ENCODE peak calls at places on chromosomes 6 and 20, in six cellular contexts. I, S, Y, O, B and U are unnamed samples.

GRCh38 chr20:38951611-38952010 is 10.5 kb upstream of the DHX35 start:
- DNase-seq in I (no peak), S (no peak), Y (no peak), O (no peak), B (no peak), U (no peak)

GRCh38 chr6:26383624-26384417 is 913 bp downstream of the BTN2A2 start:
- DNase-seq in I (peak), S (peak), Y (no peak), O (peak), B (peak), U (no peak)

GRCh38 chr6:157981395-157982296 is at the start of gene SYNJ2:
- DNase-seq in I (peak), S (peak), Y (peak), O (peak), B (peak), U (peak)

GRCh38 chr6:137806914-137807682 is 60.0 kb upstream of the TNFAIP3 start:
- DNase-seq in I (no peak), S (no peak), Y (no peak), O (no peak), B (no peak), U (no peak)

GRCh38 chr6:90222724-90223198 is 73.9 kb downstream of the BACH2 start:
- DNase-seq in I (no peak), S (peak), Y (no peak), O (peak), B (peak), U (no peak)

GRCh38 chr6:42095066-42095465 is 44.7 kb downstream of the TAF8 start:
- DNase-seq in I (no peak), S (no peak), Y (no peak), O (peak), B (no peak), U (no peak)

GRCh38 chr6:32819729-32820128 is 2.9 kb upstream of the HLA-DOB start:
- DNase-seq in I (no peak), S (peak), Y (no peak), O (peak), B (peak), U (no peak)

GRCh38 chr6:51618563-51618962 is 468.9 kb downstream of the PKHD1 start:
- DNase-seq in I (no peak), S (no peak), Y (no peak), O (peak), B (no peak), U (peak)

GRCh38 chr6:20632696-20633095 is 98.4 kb downstream of the CDKAL1 start:
- DNase-seq in I (no peak), S (no peak), Y (no peak), O (no peak), B (no peak), U (no peak)

GRCh38 chr6:1610497-1611321 is 994 bp downstream of the FOXC1 start:
- DNase-seq in I (no peak), S (peak), Y (no peak), O (no peak), B (no peak), U (no peak)

GRCh38 chr6:166423781-166424180 is 41.0 kb upstream of the MPC1 start:
- DNase-seq in I (no peak), S (no peak), Y (no peak), O (no peak), B (no peak), U (no peak)

GRCh38 chr20:36856691-36857635 is 19.0 kb upstream of the TLDC2 start:
- DNase-seq in I (no peak), S (peak), Y (no peak), O (no peak), B (peak), U (no peak)

GRCh38 chr6:53347250-53347920 is 1.4 kb downstream of the ELOVL5 start:
- DNase-seq in I (no peak), S (peak), Y (no peak), O (no peak), B (peak), U (peak)

GRCh38 chr20:48682529-48683385 is 145.0 kb downstream of the PREX1 start:
- DNase-seq in I (peak), S (peak), Y (no peak), O (peak), B (peak), U (peak)

GRCh38 chr6:31718294-31718693 is 3.1 kb downstream of the LY6G6D start:
- DNase-seq in I (peak), S (no peak), Y (no peak), O (peak), B (no peak), U (no peak)

GRCh38 chr20:60056345-60057122 is 98.3 kb downstream of the CDH26 start:
- DNase-seq in I (peak), S (no peak), Y (no peak), O (no peak), B (no peak), U (no peak)

GRCh38 chr20:33859157-33859695 is 48.1 kb downstream of the CHMP4B start:
- DNase-seq in I (no peak), S (no peak), Y (no peak), O (no peak), B (no peak), U (no peak)

GRCh38 chr6:36546664-36546957 is 668 bp downstream of the STK38 start:
- DNase-seq in I (no peak), S (no peak), Y (no peak), O (no peak), B (no peak), U (peak)

GRCh38 chr20:57713505-57713903 is 3.7 kb upstream of the PMEPA1 start:
- DNase-seq in I (no peak), S (no peak), Y (no peak), O (no peak), B (peak), U (no peak)

GRCh38 chr20:25685276-25686080 is 11.2 kb downstream of the ZNF337 start:
- DNase-seq in I (no peak), S (no peak), Y (no peak), O (no peak), B (no peak), U (no peak)

GRCh38 chr6:25340421-25340820 is 61.2 kb downstream of the CARMIL1 start:
- DNase-seq in I (no peak), S (no peak), Y (no peak), O (no peak), B (no peak), U (no peak)

GRCh38 chr6:142635130-142635529 is 309.8 kb downstream of the HIVEP2 start:
- DNase-seq in I (no peak), S (peak), Y (no peak), O (no peak), B (peak), U (no peak)

GRCh38 chr6:147001621-147002020 is 202.6 kb upstream of the STXBP5 start:
- DNase-seq in I (no peak), S (no peak), Y (no peak), O (no peak), B (peak), U (no peak)

GRCh38 chr20:33518071-33518470 is 28.2 kb downstream of the CBFA2T2 start:
- DNase-seq in I (no peak), S (peak), Y (peak), O (peak), B (peak), U (no peak)

GRCh38 chr6:878179-878578 is 185.2 kb upstream of the EXOC2 start:
- DNase-seq in I (no peak), S (no peak), Y (no peak), O (no peak), B (no peak), U (no peak)

DNA sequence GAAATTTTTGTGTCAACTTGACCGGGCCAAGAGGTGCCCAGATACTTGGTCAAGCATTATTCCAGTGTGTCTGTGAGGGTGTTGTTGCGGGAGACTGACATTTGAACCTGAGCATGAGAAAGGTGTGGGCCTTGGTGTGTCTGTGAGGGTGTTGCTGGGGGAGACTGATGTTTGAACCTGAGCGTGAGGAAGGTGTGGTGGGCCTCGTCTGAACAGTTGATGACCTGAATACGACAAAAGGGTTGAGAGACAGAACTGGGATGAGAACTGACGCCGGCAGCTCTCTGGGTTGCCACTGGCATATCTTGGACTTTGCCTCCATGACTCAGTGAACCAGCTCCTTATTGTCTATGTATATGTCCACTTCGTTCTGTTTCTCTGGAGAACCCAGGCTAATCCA is 240.5 kb downstream of the ERMARD start:
- DNase-seq in I (peak), S (no peak), Y (no peak), O (no peak), B (no peak), U (no peak)
- H3K23ac ChIP-seq in I (no peak), S (no peak), Y (no peak), O (no peak), B (no peak), U (no peak)

GRCh38 chr20:40990542-40991120 is 38.0 kb upstream of the TOP1 start:
- DNase-seq in I (peak), S (peak), Y (peak), O (peak), B (peak), U (peak)
- H3K23ac ChIP-seq in I (no peak), S (peak), Y (no peak), O (no peak), B (no peak), U (no peak)

DNA sequence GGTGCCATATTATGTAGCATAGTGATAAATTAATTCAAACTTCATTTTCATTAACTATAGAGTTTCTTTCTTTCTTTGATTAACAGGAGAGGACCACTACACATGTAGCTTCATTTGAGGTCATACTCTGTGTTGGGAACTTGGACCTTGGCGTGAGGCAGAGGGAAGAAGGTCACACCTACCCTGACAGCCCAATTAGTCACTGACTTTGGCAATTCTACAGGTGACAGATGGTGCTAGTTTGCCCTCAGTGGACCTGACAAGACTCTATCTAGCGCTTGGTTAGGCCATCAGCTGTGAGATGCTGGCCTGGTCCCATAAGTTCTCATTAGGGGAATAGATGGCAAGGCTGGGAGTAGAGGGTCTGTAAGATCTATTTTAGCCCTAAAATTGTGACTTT is 14.2 kb downstream of the SLX4IP start:
- DNase-seq in I (no peak), S (no peak), Y (no peak), O (no peak), B (no peak), U (no peak)
- H3K23ac ChIP-seq in I (no peak), S (peak), Y (no peak), O (no peak), B (no peak), U (no peak)

DNA sequence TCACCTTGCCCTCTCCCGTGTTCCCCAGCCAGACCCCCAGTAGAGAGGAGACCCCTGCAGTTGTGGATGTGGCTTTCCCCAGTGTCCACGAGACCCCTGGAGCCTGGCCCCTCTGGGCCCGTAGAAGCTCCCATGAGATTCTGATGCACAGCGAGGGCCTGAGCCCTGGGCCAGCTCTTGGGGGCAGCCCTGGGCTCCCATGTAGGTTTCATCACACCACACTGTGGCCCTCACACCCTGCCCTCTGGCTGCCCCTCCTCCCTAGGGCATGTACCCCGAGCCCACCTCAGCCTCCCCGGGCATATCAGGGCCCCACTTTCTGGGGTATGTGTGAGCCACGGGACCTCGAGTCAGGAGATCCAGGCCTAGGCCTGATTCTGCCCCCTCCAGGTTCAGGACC is 7.0 kb upstream of the CHRNA4 start:
- DNase-seq in I (no peak), S (no peak), Y (no peak), O (no peak), B (no peak), U (no peak)
- H3K23ac ChIP-seq in I (no peak), S (no peak), Y (no peak), O (no peak), B (no peak), U (no peak)